ENCODE peak calls at places on chromosomes 16 and 17, in eight cellular contexts. Z is kidney epithelial cell, N is spleen, C is Caco-2, I is tibial nerve, D is upper lobe of right lung, G is colonic mucosa, S is cardiac muscle cell. M is an unnamed sample.

GRCh38 chr16:73217654-73218053 is 169.7 kb upstream of the ZFHX3 start:
- DNase-seq in Z (no peak), N (no peak), C (no peak), I (no peak), D (no peak), G (no peak), S (no peak), M (no peak)

GRCh38 chr16:85432606-85433005 is 180.5 kb upstream of the GSE1 start:
- DNase-seq in Z (no peak), N (peak), C (no peak), I (no peak), D (no peak), G (no peak), S (no peak), M (no peak)

GRCh38 chr16:9366048-9366969 is 274.9 kb downstream of the HAPSTR1 start:
- DNase-seq in Z (no peak), N (no peak), C (no peak), I (no peak), D (no peak), G (no peak), S (no peak), M (no peak)

GRCh38 chr16:82895843-82896242 is 269.1 kb downstream of the CDH13 start:
- DNase-seq in Z (no peak), N (no peak), C (no peak), I (no peak), D (no peak), G (no peak), S (no peak), M (no peak)

GRCh38 chr17:50918933-50919296 is 52.8 kb upstream of the TOB1 start:
- DNase-seq in Z (no peak), N (no peak), C (no peak), I (no peak), D (no peak), G (peak), S (no peak), M (no peak)

GRCh38 chr16:76118344-76118743 is 158.9 kb upstream of the CNTNAP4 start:
- DNase-seq in Z (no peak), N (no peak), C (no peak), I (no peak), D (no peak), G (no peak), S (no peak), M (no peak)

GRCh38 chr17:4950075-4950756 is 703 bp upstream of the ENO3 start:
- DNase-seq in Z (no peak), N (peak), C (no peak), I (no peak), D (peak), G (peak), S (no peak), M (no peak)

GRCh38 chr17:17433260-17433659 is 43.5 kb upstream of the MED9 start:
- DNase-seq in Z (no peak), N (no peak), C (no peak), I (no peak), D (peak), G (no peak), S (peak), M (no peak)

GRCh38 chr17:6079155-6079554 is 9.0 kb downstream of the WSCD1 start:
- DNase-seq in Z (no peak), N (no peak), C (no peak), I (no peak), D (no peak), G (no peak), S (no peak), M (no peak)

GRCh38 chr16:69567031-69567680 is 1.4 kb downstream of the NFAT5 start:
- DNase-seq in Z (no peak), N (no peak), C (peak), I (no peak), D (no peak), G (no peak), S (no peak), M (no peak)

GRCh38 chr17:57528084-57528451 is 217.0 kb downstream of the CCDC182 start:
- DNase-seq in Z (no peak), N (no peak), C (peak), I (no peak), D (no peak), G (no peak), S (no peak), M (no peak)

GRCh38 chr17:77957215-77957868 is 1.2 kb upstream of the TNRC6C start:
- DNase-seq in Z (no peak), N (no peak), C (no peak), I (peak), D (no peak), G (no peak), S (peak), M (peak)

GRCh38 chr17:10802487-10803284 is 1.2 kb downstream of the TMEM238L start:
- DNase-seq in Z (no peak), N (no peak), C (no peak), I (no peak), D (no peak), G (peak), S (no peak), M (no peak)

GRCh38 chr16:10180771-10181163 is 1.5 kb downstream of the GRIN2A start:
- DNase-seq in Z (no peak), N (peak), C (no peak), I (no peak), D (peak), G (peak), S (peak), M (peak)

GRCh38 chr17:2776589-2777241 is 19.5 kb upstream of the RAP1GAP2 start:
- DNase-seq in Z (no peak), N (no peak), C (peak), I (no peak), D (no peak), G (peak), S (no peak), M (no peak)

GRCh38 chr16:3004781-3005284 is 7.9 kb upstream of the CLDN9 start:
- DNase-seq in Z (no peak), N (peak), C (peak), I (no peak), D (peak), G (peak), S (no peak), M (no peak)

GRCh38 chr16:3001316-3001715 is 11.4 kb upstream of the CLDN9 start:
- DNase-seq in Z (no peak), N (no peak), C (peak), I (no peak), D (no peak), G (no peak), S (no peak), M (no peak)

GRCh38 chr16:3003582-3004270 is 9.0 kb upstream of the CLDN9 start:
- DNase-seq in Z (peak), N (peak), C (peak), I (peak), D (peak), G (peak), S (peak), M (peak)

GRCh38 chr16:3007059-3007956 is 5.4 kb upstream of the CLDN9 start:
- DNase-seq in Z (no peak), N (no peak), C (peak), I (no peak), D (no peak), G (peak), S (no peak), M (no peak)

DNA sequence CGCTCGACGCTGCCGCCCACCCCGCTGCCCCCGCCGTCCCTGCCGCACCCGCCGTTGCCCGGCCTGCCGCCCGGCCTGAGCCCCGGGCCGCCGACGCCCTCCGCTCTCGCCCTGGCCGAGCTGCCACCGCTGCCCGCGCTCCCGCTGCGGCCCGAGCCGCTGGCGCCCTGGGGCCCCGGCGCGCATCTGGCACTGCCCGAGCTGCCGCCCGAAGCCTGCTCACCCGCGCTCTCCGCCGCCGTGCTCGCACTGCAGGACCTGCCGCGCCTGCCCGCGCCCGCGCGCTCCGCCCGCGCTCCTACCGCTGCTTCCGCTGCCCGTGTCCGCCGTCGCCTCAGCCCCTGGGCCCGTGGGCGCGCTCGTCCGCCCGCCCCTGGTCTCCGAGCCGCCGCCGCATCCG is 8.4 kb upstream of the CLDN9 start:
- DNase-seq in Z (no peak), N (no peak), C (no peak), I (no peak), D (no peak), G (no peak), S (no peak), M (no peak)
- H3K4me3 ChIP-seq in Z (peak), N (no peak), C (peak), I (no peak), D (no peak), G (no peak), S (peak), M (no peak)

GRCh38 chr16:5034167-5034523 is 410 bp upstream of the NAGPA start:
- DNase-seq in Z (no peak), N (no peak), C (no peak), I (no peak), D (no peak), G (no peak), S (no peak), M (no peak)
- H3K4me3 ChIP-seq in Z (peak), N (peak), C (peak), I (peak), D (peak), G (peak), S (peak), M (peak)

GRCh38 chr16:1953734-1954133 is 755 bp downstream of the RPL3L start:
- DNase-seq in Z (no peak), N (peak), C (no peak), I (no peak), D (peak), G (no peak), S (no peak), M (no peak)
- H3K4me3 ChIP-seq in Z (no peak), N (no peak), C (no peak), I (no peak), D (no peak), G (no peak), S (no peak), M (no peak)

GRCh38 chr17:7176870-7177209 is 2.3 kb downstream of the ASGR1 start:
- DNase-seq in Z (no peak), N (no peak), C (no peak), I (no peak), D (no peak), G (no peak), S (peak), M (no peak)
- H3K4me3 ChIP-seq in Z (peak), N (no peak), C (peak), I (no peak), D (no peak), G (no peak), S (peak), M (no peak)

GRCh38 chr16:50841081-50841886 is 99.4 kb downstream of the CYLD start:
- DNase-seq in Z (no peak), N (no peak), C (no peak), I (no peak), D (no peak), G (no peak), S (peak), M (no peak)

GRCh38 chr16:50839356-50839755 is 97.5 kb downstream of the CYLD start:
- DNase-seq in Z (no peak), N (no peak), C (no peak), I (no peak), D (no peak), G (no peak), S (no peak), M (no peak)

GRCh38 chr16:50838885-50839284 is 97.0 kb downstream of the CYLD start:
- DNase-seq in Z (no peak), N (no peak), C (no peak), I (no peak), D (no peak), G (no peak), S (no peak), M (no peak)

GRCh38 chr16:50842013-50842505 is 100.2 kb downstream of the CYLD start:
- DNase-seq in Z (no peak), N (no peak), C (no peak), I (no peak), D (no peak), G (no peak), S (no peak), M (no peak)

DNA sequence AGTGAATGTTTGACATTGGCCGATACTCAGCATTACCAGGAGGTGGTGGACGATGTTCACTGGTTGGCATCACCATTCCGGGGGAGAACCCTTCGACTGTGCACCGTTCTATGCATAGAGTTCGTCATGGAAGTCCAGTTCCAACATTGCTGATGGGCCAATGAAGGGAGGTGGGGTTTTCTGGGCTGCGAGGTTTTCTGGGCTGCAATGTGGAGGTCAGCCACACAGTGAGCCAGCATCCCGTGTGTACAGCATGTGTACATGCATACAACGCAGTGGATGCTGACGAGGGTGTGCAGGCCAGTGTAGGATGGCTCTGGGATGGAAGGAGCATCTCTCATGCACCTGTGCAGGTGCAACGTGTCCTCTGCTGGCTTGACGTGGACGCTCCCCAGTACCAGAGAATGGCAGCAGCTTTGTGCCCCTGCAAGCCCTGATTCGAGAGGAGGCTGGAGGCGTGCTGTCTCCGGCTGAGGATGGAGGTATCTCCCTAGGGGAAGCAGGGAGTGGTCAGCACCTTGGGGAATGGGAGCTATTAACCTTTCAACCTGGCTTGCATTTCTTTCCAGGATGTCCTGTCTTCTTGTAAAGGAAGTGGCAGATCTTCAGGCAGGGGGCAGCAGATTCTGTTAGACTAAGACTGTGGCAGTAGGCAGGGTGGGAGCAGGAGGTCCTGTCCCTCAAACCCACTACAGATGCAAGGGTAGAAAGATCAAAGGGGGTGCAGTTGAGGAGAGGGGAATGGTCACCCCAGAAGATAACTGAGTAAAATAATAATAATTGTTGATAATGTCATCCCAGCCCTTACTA is 98.2 kb downstream of the CYLD start:
- DNase-seq in Z (no peak), N (no peak), C (no peak), I (no peak), D (no peak), G (no peak), S (no peak), M (no peak)
- H3K4me3 ChIP-seq in Z (no peak), N (no peak), C (no peak), I (no peak), D (no peak), G (no peak), S (no peak), M (no peak)

GRCh38 chr17:37605081-37605480 is 4.1 kb downstream of the SYNRG start:
- DNase-seq in Z (no peak), N (no peak), C (no peak), I (no peak), D (no peak), G (no peak), S (no peak), M (no peak)
- H3K4me3 ChIP-seq in Z (no peak), N (no peak), C (no peak), I (no peak), D (no peak), G (no peak), S (no peak), M (no peak)

DNA sequence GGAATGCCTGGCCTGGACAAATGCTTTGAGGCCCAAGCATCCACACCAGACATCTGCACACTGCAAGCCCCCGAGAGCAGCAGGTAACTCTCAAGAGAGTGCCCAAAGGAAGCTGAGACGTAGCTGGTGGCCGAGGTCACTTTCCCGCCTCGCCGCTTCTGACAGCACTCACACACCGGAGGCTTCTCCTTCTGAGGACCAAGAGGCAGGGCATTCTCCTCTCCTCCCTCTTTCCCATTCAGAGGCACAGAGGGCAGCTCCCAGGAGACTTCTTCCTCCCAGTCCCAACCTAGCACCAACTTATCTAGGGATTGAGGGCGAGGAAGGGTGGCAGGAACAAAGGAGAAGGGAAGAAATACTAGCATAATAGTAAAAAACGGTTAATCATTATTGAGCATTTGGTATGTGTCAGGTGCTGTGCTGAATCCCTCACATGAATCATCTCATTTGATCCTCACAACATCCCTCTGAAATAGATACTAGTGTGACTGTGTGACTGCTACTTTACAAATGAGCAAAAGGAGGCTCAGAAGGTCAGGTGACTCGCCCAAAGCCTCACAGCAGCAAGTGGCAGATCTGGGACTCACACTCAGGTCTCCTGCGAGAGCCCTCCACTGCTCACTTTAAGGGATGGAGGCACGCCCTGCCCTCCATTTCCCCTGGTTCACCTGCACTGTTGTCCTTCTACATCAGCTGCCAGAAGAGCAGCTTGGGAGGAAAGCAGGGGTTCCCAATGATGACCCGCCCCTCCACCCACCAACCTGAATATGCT is 41.8 kb downstream of the MYO18A start:
- DNase-seq in Z (peak), N (no peak), C (no peak), I (no peak), D (no peak), G (no peak), S (no peak), M (peak)
- H3K4me3 ChIP-seq in Z (no peak), N (peak), C (no peak), I (peak), D (peak), G (peak), S (peak), M (peak)

GRCh38 chr16:81469710-81470481 is 25.3 kb downstream of the CMIP start:
- DNase-seq in Z (no peak), N (peak), C (no peak), I (no peak), D (no peak), G (no peak), S (no peak), M (peak)
- H3K4me3 ChIP-seq in Z (no peak), N (peak), C (no peak), I (no peak), D (no peak), G (no peak), S (no peak), M (peak)

M was measured in Jurkat, Clone E6-1.